ENCODE peak calls at places on chromosomes 7 and 10, in eight cellular contexts. I is uterus; E is GM04504; G is fibroblast of the conjunctiva; P is stimulated activated CD8-positive, alpha-beta memory T cell treated with anti-CD3 and anti-CD28 coated beads, Interleukin-7, amount 100 ng/mL, for 1 hour; U is glomerular endothelial cell; S is A549; W is pancreas. K is an unnamed sample.

GRCh38 chr10:118729641-118730258 is 25.0 kb downstream of the CACUL1 start:
- DNase-seq in I (no peak), E (no peak), G (no peak), P (no peak), U (peak; percentile 51), S (no peak), W (no peak), K (no peak)

GRCh38 chr10:67107670-67108069 is 181.8 kb downstream of the LRRTM3 start:
- DNase-seq in I (no peak), E (no peak), G (no peak), P (no peak), U (no peak), S (no peak), W (no peak), K (no peak)

GRCh38 chr10:102735065-102735562 is 8.6 kb upstream of the WBP1L start:
- DNase-seq in I (peak; percentile 73), E (no peak), G (no peak), P (no peak), U (no peak), S (no peak), W (no peak), K (no peak)

GRCh38 chr10:31118561-31118960 is 86.9 kb upstream of the ZNF438 start:
- DNase-seq in I (no peak), E (no peak), G (no peak), P (no peak), U (no peak), S (no peak), W (no peak), K (peak; percentile 16)

GRCh38 chr7:84178013-84178412 is 16.6 kb downstream of the SEMA3A start:
- DNase-seq in I (no peak), E (no peak), G (no peak), P (no peak), U (no peak), S (no peak), W (no peak), K (no peak)

GRCh38 chr7:26153246-26153822 is 1.3 kb downstream of the NFE2L3 start:
- DNase-seq in I (no peak), E (no peak), G (no peak), P (no peak), U (no peak), S (no peak), W (no peak), K (no peak)

GRCh38 chr10:129794056-129794455 is 170.0 kb downstream of the EBF3 start:
- DNase-seq in I (no peak), E (no peak), G (no peak), P (no peak), U (no peak), S (no peak), W (no peak), K (no peak)

GRCh38 chr7:87784424-87784823 is 91.7 kb downstream of the SLC25A40 start:
- DNase-seq in I (no peak), E (no peak), G (no peak), P (no peak), U (no peak), S (no peak), W (no peak), K (no peak)

GRCh38 chr10:48456808-48457761 is 147.8 kb downstream of the ARHGAP22 start:
- DNase-seq in I (no peak), E (no peak), G (no peak), P (no peak), U (no peak), S (no peak), W (no peak), K (no peak)

GRCh38 chr7:100584677-100585510 is 1.0 kb downstream of the LRCH4 start:
- DNase-seq in I (no peak), E (no peak), G (no peak), P (no peak), U (no peak), S (no peak), W (peak; percentile 76), K (peak; percentile 89)

GRCh38 chr10:63208981-63209380 is 75.9 kb downstream of the NRBF2 start:
- DNase-seq in I (no peak), E (no peak), G (no peak), P (no peak), U (no peak), S (no peak), W (no peak), K (no peak)

GRCh38 chr7:101239951-101240220 is 2.3 kb upstream of the CLDN15 start:
- DNase-seq in I (no peak), E (no peak), G (no peak), P (no peak), U (no peak), S (no peak), W (no peak), K (no peak)

GRCh38 chr10:62095341-62096071 is 173.1 kb downstream of the RTKN2 start:
- DNase-seq in I (no peak), E (peak; percentile 50), G (peak; percentile 91), P (no peak), U (no peak), S (no peak), W (no peak), K (no peak)

GRCh38 chr7:24763303-24763901 is 6.1 kb upstream of the GSDME start:
- DNase-seq in I (no peak), E (no peak), G (no peak), P (no peak), U (no peak), S (no peak), W (no peak), K (no peak)

GRCh38 chr7:26705567-26705966 is 158.8 kb downstream of the SKAP2 start:
- DNase-seq in I (peak; percentile 23), E (peak; percentile 89), G (peak; percentile 89), P (no peak), U (peak; percentile 91), S (peak; percentile 54), W (no peak), K (peak; percentile 38)

GRCh38 chr7:22043367-22043766 is 97.7 kb upstream of the CDCA7L start:
- DNase-seq in I (no peak), E (no peak), G (no peak), P (no peak), U (no peak), S (no peak), W (no peak), K (no peak)

GRCh38 chr7:30427296-30428080 is 51.1 kb downstream of the NOD1 start:
- DNase-seq in I (no peak), E (no peak), G (no peak), P (no peak), U (no peak), S (no peak), W (no peak), K (no peak)

GRCh38 chr10:34814228-34815173 is 595 bp downstream of the PARD3 start:
- DNase-seq in I (peak; percentile 47), E (no peak), G (no peak), P (no peak), U (no peak), S (peak; percentile 59), W (peak; percentile 63), K (peak; percentile 82)

GRCh38 chr10:116974442-116975005 is 30.5 kb downstream of the SHTN1 start:
- DNase-seq in I (no peak), E (peak; percentile 37), G (peak; percentile 49), P (no peak), U (peak; percentile 90), S (peak; percentile 49), W (no peak), K (no peak)

GRCh38 chr7:38973760-38974159 is 3.9 kb upstream of the POU6F2 start:
- DNase-seq in I (no peak), E (no peak), G (no peak), P (no peak), U (no peak), S (no peak), W (no peak), K (no peak)

GRCh38 chr7:2440608-2441245 is 35.5 kb downstream of the GRIFIN start:
- DNase-seq in I (no peak), E (no peak), G (no peak), P (no peak), U (no peak), S (no peak), W (peak; percentile 52), K (peak; percentile 82)

GRCh38 chr7:22361795-22362194 is 4.8 kb upstream of the RAPGEF5 start:
- DNase-seq in I (no peak), E (no peak), G (no peak), P (no peak), U (no peak), S (no peak), W (peak; percentile 87), K (no peak)

GRCh38 chr7:112220877-112221434 is 14.5 kb downstream of the ZNF277 start:
- DNase-seq in I (no peak), E (no peak), G (no peak), P (no peak), U (no peak), S (no peak), W (no peak), K (no peak)

GRCh38 chr10:127563718-127564553 is 14.8 kb downstream of the NPS start:
- DNase-seq in I (no peak), E (no peak), G (no peak), P (no peak), U (no peak), S (peak; percentile 15), W (peak; percentile 19), K (peak; percentile 29)

GRCh38 chr7:108372601-108373000 is 83.6 kb downstream of the NRCAM start:
- DNase-seq in I (no peak), E (no peak), G (no peak), P (no peak), U (no peak), S (no peak), W (no peak), K (no peak)